ENCODE peak calls at places on chromosomes 1 and 21, in ten cellular contexts. T is WTC11; Z is SW 1271; Q is Caki2; L is stimulated activated naive CD4-positive, alpha-beta T cell; X is NCI-H2029 treated with DMSO at 0.1 percent for 48 hours; M is HAP-1; I is SJCRH30; R is lower leg skin; H is nephron progenitor cell. U is an unnamed sample.

GRCh38 chr21:27326293-27326692 is 359.4 kb upstream of the ADAMTS5 start:
- DNase-seq in Q (no peak), H (no peak), I (no peak), R (no peak), X (no peak), Z (no peak), L (no peak), M (no peak), T (no peak), U (no peak)

GRCh38 chr1:218636548-218636947 is 291.4 kb downstream of the TGFB2 start:
- DNase-seq in Z (no peak), T (no peak), R (no peak), M (no peak), L (no peak), X (no peak), Q (no peak), I (no peak), H (no peak), U (no peak)

GRCh38 chr1:219312967-219313366 is 139.3 kb downstream of the LYPLAL1 start:
- DNase-seq in L (no peak), X (no peak), M (no peak), R (no peak), H (no peak), Q (peak; percentile 78), T (no peak), I (no peak), Z (no peak), U (no peak)

GRCh38 chr1:113677250-113678158 is 81.8 kb downstream of the PHTF1 start:
- DNase-seq in M (peak; percentile 77), Q (peak; percentile 52), R (no peak), H (peak; percentile 28), X (peak; percentile 48), Z (peak; percentile 50), I (peak; percentile 70), L (peak; percentile 38), T (no peak), U (no peak)

GRCh38 chr21:31316488-31317169 is 27.4 kb downstream of the TIAM1 start:
- DNase-seq in Z (peak; percentile 17), L (no peak), H (no peak), T (no peak), Q (peak; percentile 12), I (no peak), X (no peak), M (no peak), R (no peak), U (no peak)

GRCh38 chr1:151472852-151473731 is 13.8 kb upstream of the POGZ start:
- DNase-seq in Q (peak; percentile 21), H (peak; percentile 30), M (no peak), X (peak; percentile 38), T (peak; percentile 44), I (no peak), R (peak; percentile 26), Z (no peak), L (peak; percentile 27), U (peak; percentile 26)

GRCh38 chr1:197234581-197234980 is 33.5 kb upstream of the CRB1 start:
- DNase-seq in L (no peak), X (no peak), Z (no peak), I (no peak), R (no peak), H (no peak), Q (no peak), T (no peak), M (no peak), U (no peak)

GRCh38 chr1:247746391-247746935 is 1.5 kb downstream of the OR14A2 start:
- DNase-seq in X (no peak), T (no peak), M (no peak), H (no peak), I (peak; percentile 77), L (no peak), Q (no peak), R (no peak), Z (peak; percentile 32), U (no peak)

GRCh38 chr21:32519945-32520884 is 65.1 kb downstream of the TCP10L start:
- DNase-seq in Z (no peak), M (no peak), T (no peak), H (no peak), Q (no peak), L (no peak), I (no peak), R (no peak), X (no peak), U (no peak)

GRCh38 chr1:54327386-54328116 is 78.6 kb downstream of the SSBP3 start:
- DNase-seq in Z (no peak), I (peak; percentile 36), L (no peak), R (no peak), M (no peak), X (no peak), Q (no peak), T (no peak), H (peak; percentile 54), U (no peak)

GRCh38 chr1:156760092-156760795 is 7.1 kb upstream of the PRCC start:
- DNase-seq in R (no peak), L (no peak), Q (no peak), X (no peak), T (no peak), H (no peak), I (peak; percentile 38), Z (no peak), M (no peak), U (no peak)

GRCh38 chr1:57082711-57083439 is 117.1 kb upstream of the C8B start:
- DNase-seq in T (no peak), I (no peak), Q (no peak), M (no peak), X (no peak), L (no peak), R (no peak), Z (no peak), H (no peak), U (no peak)

GRCh38 chr1:40646385-40646784 is 19.1 kb downstream of the RIMS3 start:
- DNase-seq in X (no peak), R (no peak), Q (no peak), L (no peak), I (no peak), H (no peak), T (no peak), M (no peak), Z (no peak), U (no peak)

GRCh38 chr1:225660544-225660946 is 7.6 kb upstream of the ENAH start:
- DNase-seq in M (no peak), H (no peak), R (no peak), T (no peak), Z (no peak), X (no peak), I (no peak), L (no peak), Q (no peak), U (no peak)

GRCh38 chr21:45020629-45021427 is 53.6 kb upstream of the ADARB1 start:
- DNase-seq in I (no peak), Z (no peak), R (no peak), L (no peak), M (no peak), Q (no peak), X (no peak), H (no peak), T (no peak), U (no peak)

GRCh38 chr1:171899838-171900237 is 58.5 kb downstream of the DNM3 start:
- DNase-seq in I (no peak), X (no peak), Q (no peak), L (no peak), Z (no peak), T (no peak), M (no peak), H (no peak), R (no peak), U (no peak)

GRCh38 chr1:19872190-19872589 is 10.0 kb upstream of the OTUD3 start:
- DNase-seq in I (peak; percentile 54), H (no peak), L (no peak), T (no peak), M (no peak), Q (peak; percentile 6), R (no peak), Z (no peak), X (peak; percentile 67), U (no peak)

GRCh38 chr1:11188858-11189451 is at the start of gene ANGPTL7:
- DNase-seq in Z (no peak), R (no peak), L (no peak), M (no peak), T (no peak), H (no peak), X (no peak), Q (no peak), I (no peak), U (no peak)

GRCh38 chr1:164836614-164837018 is 277.6 kb downstream of the PBX1 start:
- DNase-seq in L (no peak), R (no peak), M (peak; percentile 79), Z (no peak), Q (no peak), H (no peak), T (no peak), I (no peak), X (no peak), U (no peak)

GRCh38 chr1:182257369-182258063 is 134.1 kb downstream of the GLUL start:
- DNase-seq in Z (no peak), T (no peak), X (no peak), I (no peak), H (no peak), L (no peak), Q (no peak), R (no peak), M (no peak), U (no peak)

GRCh38 chr21:40923914-40924313 is 77.0 kb upstream of the DSCAM start:
- DNase-seq in Q (no peak), M (no peak), R (no peak), X (no peak), H (no peak), Z (no peak), L (no peak), I (no peak), T (no peak), U (no peak)

GRCh38 chr1:99482286-99482685 is 163.6 kb upstream of the PALMD start:
- DNase-seq in Z (no peak), I (no peak), L (no peak), Q (no peak), R (no peak), M (no peak), X (no peak), H (no peak), T (no peak), U (no peak)

GRCh38 chr1:231626951-231627614 is 493 bp downstream of the DISC1 start:
- DNase-seq in L (peak; percentile 33), H (peak; percentile 65), X (no peak), M (peak; percentile 25), I (peak; percentile 73), R (peak; percentile 78), Q (peak; percentile 38), Z (peak; percentile 4), T (peak; percentile 72), U (peak; percentile 24)

GRCh38 chr1:15799928-15800835 is 7.3 kb downstream of the UQCRHL start:
- DNase-seq in R (peak; percentile 48), X (no peak), H (peak; percentile 59), I (peak; percentile 91), Q (peak; percentile 100), Z (peak; percentile 93), L (no peak), T (peak; percentile 37), M (no peak), U (no peak)

GRCh38 chr1:12745992-12746323 is at the start of gene CFAP107:
- DNase-seq in M (no peak), Z (peak; percentile 2), R (no peak), Q (no peak), I (no peak), L (no peak), H (no peak), T (no peak), X (no peak), U (no peak)

GRCh38 chr21:38140192-38140905 is 116.4 kb upstream of the KCNJ15 start:
- DNase-seq in R (peak; percentile 18), M (no peak), T (no peak), Z (no peak), L (no peak), X (peak; percentile 95), I (peak; percentile 74), Q (peak; percentile 74), H (no peak), U (no peak)

GRCh38 chr1:58746757-58747156 is 37.1 kb downstream of the JUN start:
- DNase-seq in R (no peak), I (no peak), Z (no peak), Q (no peak), M (no peak), L (no peak), X (no peak), H (no peak), T (no peak), U (no peak)

GRCh38 chr21:38797470-38797869 is 8.3 kb upstream of the ETS2 start:
- DNase-seq in X (no peak), L (no peak), T (no peak), I (no peak), M (no peak), H (no peak), Z (no peak), Q (peak; percentile 73), R (no peak), U (no peak)

U was measured in activated CD4-positive, alpha-beta T cell treated with anti-CD3 and anti-CD28 coated beads, Interleukin-2, amount 50 U/mL, for 4 hours.